ENCODE peak calls at places on chromosomes 1 and 21, in six cellular contexts. H, X, Q, J, C and T are unnamed samples.

GRCh38 chr1:19762175-19762779 is 37.4 kb downstream of the TMCO4 start:
- DNase-seq in H (peak; percentile 57), X (no peak), Q (peak; percentile 45), J (peak; percentile 50), C (peak; percentile 69), T (no peak)

GRCh38 chr1:52916241-52916975 is 5.1 kb downstream of the ECHDC2 start:
- DNase-seq in H (no peak), X (no peak), Q (no peak), J (no peak), C (no peak), T (no peak)

GRCh38 chr1:18956189-18957135 is at the start of gene IFFO2:
- DNase-seq in H (peak; percentile 98), X (peak; percentile 83), Q (peak; percentile 99), J (peak; percentile 98), C (peak; percentile 95), T (peak; percentile 34)

GRCh38 chr1:240599299-240599698 is 12.7 kb downstream of the GREM2 start:
- DNase-seq in H (no peak), X (no peak), Q (no peak), J (no peak), C (no peak), T (no peak)

GRCh38 chr21:25688284-25689035 is 46.2 kb downstream of the ATP5PF start:
- DNase-seq in H (no peak), X (no peak), Q (no peak), J (peak; percentile 72), C (peak; percentile 41), T (no peak)

GRCh38 chr1:66945316-66945715 is 20.5 kb downstream of the MIER1 start:
- DNase-seq in H (no peak), X (no peak), Q (no peak), J (no peak), C (no peak), T (no peak)

GRCh38 chr1:16013220-16013907 is 4.5 kb downstream of the HSPB7 start:
- DNase-seq in H (peak; percentile 75), X (peak; percentile 74), Q (peak; percentile 56), J (peak; percentile 17), C (peak; percentile 67), T (peak; percentile 24)

GRCh38 chr1:37765937-37766664 is 1.2 kb upstream of the EPHA10 start:
- DNase-seq in H (no peak), X (no peak), Q (no peak), J (no peak), C (no peak), T (no peak)

GRCh38 chr1:91582431-91582921 is 81.8 kb downstream of the CDC7 start:
- DNase-seq in H (peak; percentile 73), X (peak; percentile 97), Q (no peak), J (peak; percentile 29), C (peak; percentile 30), T (no peak)

GRCh38 chr1:230072296-230072695 is 5.3 kb downstream of the GALNT2 start:
- DNase-seq in H (no peak), X (no peak), Q (peak; percentile 52), J (no peak), C (no peak), T (no peak)

GRCh38 chr1:155009742-155010141 is 7.1 kb downstream of the ZBTB7B start:
- DNase-seq in H (no peak), X (no peak), Q (no peak), J (no peak), C (no peak), T (no peak)

GRCh38 chr1:115136706-115137105 is 47.4 kb upstream of the TSPAN2 start:
- DNase-seq in H (peak; percentile 36), X (no peak), Q (no peak), J (no peak), C (no peak), T (no peak)

GRCh38 chr21:42503711-42504110 is 7.7 kb upstream of the RSPH1 start:
- DNase-seq in H (no peak), X (no peak), Q (no peak), J (no peak), C (no peak), T (no peak)

GRCh38 chr1:12480748-12481362 is 137.2 kb downstream of the DHRS3 start:
- DNase-seq in H (peak; percentile 72), X (peak; percentile 94), Q (no peak), J (peak; percentile 53), C (peak; percentile 95), T (no peak)

GRCh38 chr1:20440785-20441200 is 45.2 kb downstream of the CAMK2N1 start:
- DNase-seq in H (peak; percentile 62), X (peak; percentile 39), Q (peak; percentile 28), J (peak; percentile 58), C (peak; percentile 66), T (no peak)

GRCh38 chr1:3824650-3825049 is 28.4 kb upstream of the LRRC47 start:
- DNase-seq in H (no peak), X (no peak), Q (no peak), J (no peak), C (no peak), T (no peak)

GRCh38 chr1:40802078-40803075 is 18.8 kb downstream of the KCNQ4 start:
- DNase-seq in H (peak; percentile 73), X (peak; percentile 65), Q (peak; percentile 89), J (peak; percentile 65), C (peak; percentile 80), T (no peak)

GRCh38 chr1:109790329-109790728 is 26.6 kb upstream of the EPS8L3 start:
- DNase-seq in H (no peak), X (no peak), Q (no peak), J (no peak), C (no peak), T (no peak)

GRCh38 chr1:93598396-93598795 is 83.2 kb downstream of the BCAR3 start:
- DNase-seq in H (no peak), X (no peak), Q (no peak), J (no peak), C (no peak), T (no peak)

GRCh38 chr1:91398291-91398690 is 6.3 kb downstream of the HFM1 start:
- DNase-seq in H (no peak), X (no peak), Q (no peak), J (peak; percentile 76), C (no peak), T (no peak)

GRCh38 chr1:6260433-6260934 is 414 bp downstream of the GPR153 start:
- DNase-seq in H (no peak), X (no peak), Q (no peak), J (no peak), C (peak; percentile 24), T (no peak)

GRCh38 chr1:111570781-111571181 is 48.8 kb upstream of the RAP1A start:
- DNase-seq in H (no peak), X (peak; percentile 41), Q (no peak), J (peak; percentile 21), C (peak; percentile 27), T (no peak)

GRCh38 chr1:145872421-145872891 is 13.2 kb downstream of the ANKRD35 start:
- DNase-seq in H (no peak), X (peak; percentile 19), Q (no peak), J (no peak), C (no peak), T (no peak)

GRCh38 chr1:61244114-61244513 is 161.8 kb downstream of the NFIA start:
- DNase-seq in H (no peak), X (peak; percentile 79), Q (no peak), J (no peak), C (peak; percentile 55), T (no peak)

GRCh38 chr1:198316681-198317080 is 159.9 kb downstream of the NEK7 start:
- DNase-seq in H (no peak), X (no peak), Q (no peak), J (no peak), C (peak; percentile 2), T (no peak)